ENCODE peak calls at places on chromosomes 12 and 14, in five cellular contexts. One of them, this sample, is unnamed.
A peak's percentile ranks its signal among the peaks of the same experiment; 100 is the strongest.

GRCh38 chr12:131094831-131095805 is 141.4 kb downstream of the ADGRD1 start:
- DNase-seq in H1: no peak
- DNase-seq in NT2/D1: no peak
- DNase-seq in HepG2: no peak
- DNase-seq in GM12878: no peak
- DNase-seq in this sample: no peak

GRCh38 chr14:88682495-88683114 is 110.1 kb downstream of the EML5 start:
- DNase-seq in H1: peak; percentile 9
- DNase-seq in NT2/D1: peak; percentile 2
- DNase-seq in HepG2: no peak
- DNase-seq in GM12878: no peak
- DNase-seq in this sample: no peak

GRCh38 chr12:120540445-120540844 is 6.3 kb downstream of the RNF10 start:
- DNase-seq in H1: no peak
- DNase-seq in NT2/D1: no peak
- DNase-seq in HepG2: no peak
- DNase-seq in GM12878: no peak
- DNase-seq in this sample: no peak

GRCh38 chr12:94272280-94272679 is 123.9 kb downstream of the PLXNC1 start:
- DNase-seq in H1: no peak
- DNase-seq in NT2/D1: no peak
- DNase-seq in HepG2: no peak
- DNase-seq in GM12878: no peak
- DNase-seq in this sample: no peak

GRCh38 chr14:30209136-30209535 is 281.5 kb upstream of the PRKD1 start:
- DNase-seq in H1: no peak
- DNase-seq in NT2/D1: no peak
- DNase-seq in HepG2: no peak
- DNase-seq in GM12878: no peak
- DNase-seq in this sample: no peak

GRCh38 chr12:96196781-96197180 is 2.6 kb downstream of the ELK3 start:
- DNase-seq in H1: no peak
- DNase-seq in NT2/D1: no peak
- DNase-seq in HepG2: no peak
- DNase-seq in GM12878: no peak
- DNase-seq in this sample: no peak

GRCh38 chr12:104510145-104510872 is 53.6 kb downstream of the CHST11 start:
- DNase-seq in H1: no peak
- DNase-seq in NT2/D1: no peak
- DNase-seq in HepG2: no peak
- DNase-seq in GM12878: no peak
- DNase-seq in this sample: no peak

GRCh38 chr14:59123975-59124374 is 64.5 kb upstream of the DAAM1 start:
- DNase-seq in H1: no peak
- DNase-seq in NT2/D1: no peak
- DNase-seq in HepG2: no peak
- DNase-seq in GM12878: no peak
- DNase-seq in this sample: no peak

GRCh38 chr12:10563002-10563401 is 50.4 kb downstream of the MAGOHB start:
- DNase-seq in H1: no peak
- DNase-seq in NT2/D1: no peak
- DNase-seq in HepG2: no peak
- DNase-seq in GM12878: no peak
- DNase-seq in this sample: no peak

DNA sequence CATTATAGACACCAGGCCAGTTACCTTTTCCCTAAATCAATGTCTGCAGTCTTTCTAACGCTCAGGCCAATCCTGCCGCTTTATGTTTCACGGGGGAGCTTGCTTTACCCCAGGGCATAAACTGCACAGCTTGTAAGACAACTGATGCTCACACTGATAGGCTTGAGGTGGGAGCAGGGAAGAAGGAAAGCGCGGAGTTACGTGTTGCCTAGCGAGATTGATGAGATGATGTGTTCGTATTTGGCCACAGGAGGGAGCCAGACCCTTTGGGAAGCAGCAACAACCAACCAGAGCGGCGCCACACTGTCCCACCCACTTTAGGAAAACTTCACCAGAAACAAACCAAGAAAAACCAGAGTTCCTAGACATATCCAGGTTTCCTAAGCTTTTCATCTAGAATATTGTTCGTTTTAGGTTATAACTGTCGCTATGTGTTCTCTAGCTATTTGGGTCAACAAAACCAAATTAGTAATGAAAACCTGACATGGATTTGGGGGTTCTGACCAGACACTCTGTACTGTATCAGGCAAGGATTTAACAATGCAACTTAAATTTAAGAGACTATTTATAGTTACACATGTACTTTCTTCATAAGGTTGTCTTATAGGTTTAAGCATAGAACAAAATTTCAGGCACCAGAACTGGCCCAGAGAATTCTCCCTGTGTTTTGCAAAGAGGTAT is 2.4 kb downstream of the IL26 start:
- DNase-seq in H1: peak; percentile 77
- DNase-seq in NT2/D1: peak; percentile 89
- DNase-seq in HepG2: peak; percentile 71
- DNase-seq in GM12878: peak; percentile 71
- DNase-seq in this sample: peak; percentile 84
- TF ChIP-seq SUZ12 in H1: no peak
- TF ChIP-seq SUZ12 in NT2/D1: no peak
- TF ChIP-seq SUZ12 in HepG2: no peak
- TF ChIP-seq SUZ12 in GM12878: no peak
- TF ChIP-seq SUZ12 in this sample: no peak

DNA sequence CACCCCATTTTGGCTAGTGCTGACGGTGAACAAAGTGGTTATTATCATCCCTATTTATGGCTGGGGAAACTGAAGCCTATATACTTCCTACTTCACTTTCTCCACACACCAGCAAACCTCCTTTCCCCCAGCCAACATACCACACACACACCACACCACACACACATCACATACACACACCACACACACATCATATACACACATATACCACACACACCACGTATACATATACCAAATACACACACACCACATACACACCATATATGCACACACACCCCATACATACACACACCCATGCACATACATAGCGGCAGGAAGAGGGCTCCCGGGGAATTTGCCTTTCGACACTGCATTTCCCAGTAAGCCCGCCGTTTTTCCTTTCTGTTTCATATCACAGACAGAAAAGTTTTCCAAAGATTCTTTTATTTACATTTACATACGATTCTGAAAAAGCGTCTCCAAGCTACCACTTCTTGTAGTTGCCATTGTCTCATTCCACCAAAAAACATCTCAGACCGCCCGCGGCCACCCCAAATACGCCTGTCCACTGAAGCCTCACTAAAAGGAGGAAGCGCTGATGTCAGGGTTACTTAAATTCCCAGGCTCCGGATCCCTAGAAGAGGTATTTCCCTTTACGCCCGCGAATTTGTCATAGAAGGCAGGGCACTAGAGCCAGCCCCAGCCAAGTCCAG is 826 bp upstream of the RAB5B start:
- DNase-seq in H1: no peak
- DNase-seq in NT2/D1: no peak
- DNase-seq in HepG2: no peak
- DNase-seq in GM12878: no peak
- DNase-seq in this sample: no peak
- TF ChIP-seq SUZ12 in H1: no peak
- TF ChIP-seq SUZ12 in NT2/D1: no peak
- TF ChIP-seq SUZ12 in HepG2: no peak
- TF ChIP-seq SUZ12 in GM12878: no peak
- TF ChIP-seq SUZ12 in this sample: no peak

DNA sequence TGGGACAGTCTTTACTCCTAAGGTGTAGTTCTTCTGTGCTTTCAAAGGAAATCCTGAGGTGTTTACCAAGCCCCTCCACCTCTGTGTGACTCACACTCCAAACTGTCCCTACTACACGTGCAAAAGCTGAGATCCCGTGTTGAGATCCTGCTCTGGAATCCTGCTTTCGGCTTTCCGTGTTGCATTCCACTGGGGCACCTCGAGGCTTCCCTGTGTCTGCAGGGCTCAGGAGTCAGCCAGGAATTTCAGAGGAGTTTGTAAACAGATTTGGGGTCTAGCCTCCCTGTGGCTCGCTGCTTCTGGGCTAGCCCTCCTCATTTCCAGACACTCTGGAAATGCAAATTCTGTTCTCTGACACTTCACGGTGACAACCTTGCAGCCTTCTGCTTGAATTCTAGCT is 48.4 kb downstream of the CACNA2D4 start:
- DNase-seq in H1: no peak
- DNase-seq in NT2/D1: peak; percentile 35
- DNase-seq in HepG2: no peak
- DNase-seq in GM12878: no peak
- DNase-seq in this sample: no peak
- TF ChIP-seq SUZ12 in H1: no peak
- TF ChIP-seq SUZ12 in NT2/D1: no peak
- TF ChIP-seq SUZ12 in HepG2: no peak
- TF ChIP-seq SUZ12 in GM12878: no peak
- TF ChIP-seq SUZ12 in this sample: no peak

GRCh38 chr12:19338405-19338804 is 100.9 kb upstream of the AEBP2 start:
- DNase-seq in H1: no peak
- DNase-seq in NT2/D1: no peak
- DNase-seq in HepG2: peak; percentile 1
- DNase-seq in GM12878: no peak
- DNase-seq in this sample: no peak
- TF ChIP-seq SUZ12 in H1: no peak
- TF ChIP-seq SUZ12 in NT2/D1: no peak
- TF ChIP-seq SUZ12 in HepG2: no peak
- TF ChIP-seq SUZ12 in GM12878: no peak
- TF ChIP-seq SUZ12 in this sample: no peak

DNA sequence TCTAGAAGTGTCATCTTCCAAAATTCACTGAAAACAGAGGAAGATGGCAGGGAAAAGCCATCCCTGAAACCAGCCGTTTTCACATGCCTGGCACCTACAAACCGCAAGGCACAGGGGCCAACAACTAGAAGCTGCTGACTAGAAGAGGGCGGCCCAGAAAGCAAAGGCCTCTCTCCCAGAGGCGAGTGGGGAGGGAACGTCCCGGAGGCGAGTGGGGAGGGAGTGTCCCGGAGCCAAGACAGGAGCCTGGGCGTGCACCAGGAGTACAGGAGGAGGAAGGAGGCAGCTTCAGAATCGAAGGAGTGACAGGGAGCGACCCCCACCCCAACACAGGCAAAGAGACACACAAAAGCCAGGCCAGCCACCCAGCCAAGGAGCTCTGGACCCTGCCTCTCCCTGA is 21.0 kb downstream of the ANKLE2 start:
- DNase-seq in H1: no peak
- DNase-seq in NT2/D1: no peak
- DNase-seq in HepG2: no peak
- DNase-seq in GM12878: no peak
- DNase-seq in this sample: no peak
- TF ChIP-seq SUZ12 in H1: no peak
- TF ChIP-seq SUZ12 in NT2/D1: no peak
- TF ChIP-seq SUZ12 in HepG2: no peak
- TF ChIP-seq SUZ12 in GM12878: no peak
- TF ChIP-seq SUZ12 in this sample: no peak

DNA sequence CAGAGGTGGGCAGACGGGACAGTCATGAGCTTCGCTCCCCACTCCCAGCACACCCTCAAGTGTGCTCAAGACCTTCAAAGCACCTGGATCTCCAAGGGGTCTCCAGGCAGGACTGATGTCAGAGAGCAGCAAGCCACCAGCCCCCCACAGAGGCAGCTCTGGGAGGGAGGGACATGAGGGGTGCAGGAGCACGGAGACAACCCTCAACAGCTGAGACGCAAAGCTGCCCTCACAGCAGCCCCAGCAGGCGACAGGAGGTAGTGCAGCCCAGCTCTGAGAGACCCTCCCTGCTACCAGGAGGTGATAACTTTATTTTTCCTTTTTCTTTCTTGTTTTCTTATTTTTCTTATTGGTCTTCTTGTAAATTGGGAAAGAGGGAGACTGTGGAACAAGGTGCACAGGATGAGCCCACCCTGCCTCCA is 17.9 kb downstream of the SIVA1 start:
- DNase-seq in H1: no peak
- DNase-seq in NT2/D1: no peak
- DNase-seq in HepG2: no peak
- DNase-seq in GM12878: no peak
- DNase-seq in this sample: no peak
- TF ChIP-seq SUZ12 in H1: no peak
- TF ChIP-seq SUZ12 in NT2/D1: no peak
- TF ChIP-seq SUZ12 in HepG2: no peak
- TF ChIP-seq SUZ12 in GM12878: no peak
- TF ChIP-seq SUZ12 in this sample: no peak